ENCODE peak calls at places on chromosomes 2 and 18, in seven cellular contexts. U is heart left ventricle, Z is ovary, K is uterus, R is A549, O is adrenal gland, Q is transverse colon. M is an unnamed sample.

GRCh38 chr18:44781890-44782289 is 101.2 kb downstream of the SETBP1 start:
- DNase-seq in U (no peak), Z (no peak), K (no peak), R (no peak), O (no peak), Q (no peak), M (no peak)

GRCh38 chr2:1817256-1818127 is 73.2 kb upstream of the PXDN start:
- DNase-seq in U (peak), Z (peak), K (peak), R (peak), O (peak), Q (peak), M (peak)

GRCh38 chr2:240745962-240746361 is 54.3 kb downstream of the AQP12A start:
- DNase-seq in U (no peak), Z (no peak), K (no peak), R (no peak), O (no peak), Q (no peak), M (no peak)

GRCh38 chr2:234292955-234293228 is 204.0 kb downstream of the ARL4C start:
- DNase-seq in U (no peak), Z (no peak), K (no peak), R (no peak), O (no peak), Q (no peak), M (no peak)

GRCh38 chr2:241635756-241636155 is 1.2 kb downstream of the THAP4 start:
- DNase-seq in U (no peak), Z (no peak), K (no peak), R (no peak), O (no peak), Q (no peak), M (no peak)

GRCh38 chr2:18833941-18834340 is 244.6 kb upstream of the NT5C1B start:
- DNase-seq in U (no peak), Z (no peak), K (no peak), R (no peak), O (no peak), Q (no peak), M (no peak)

GRCh38 chr2:197707316-197708213 is 2.4 kb downstream of the MARS2 start:
- DNase-seq in U (no peak), Z (no peak), K (no peak), R (peak), O (no peak), Q (no peak), M (peak)

GRCh38 chr2:23215016-23215415 is 170.0 kb upstream of the KLHL29 start:
- DNase-seq in U (no peak), Z (no peak), K (no peak), R (no peak), O (no peak), Q (no peak), M (no peak)

GRCh38 chr2:241773511-241774418 is 2.9 kb upstream of the GAL3ST2 start:
- DNase-seq in U (no peak), Z (no peak), K (no peak), R (no peak), O (no peak), Q (peak), M (no peak)

GRCh38 chr2:74391209-74391579 is 11.1 kb upstream of the DCTN1 start:
- DNase-seq in U (no peak), Z (no peak), K (no peak), R (no peak), O (no peak), Q (no peak), M (no peak)

GRCh38 chr18:7958897-7959146 is 391.7 kb downstream of the PTPRM start:
- DNase-seq in U (no peak), Z (no peak), K (no peak), R (no peak), O (no peak), Q (no peak), M (no peak)

GRCh38 chr2:56130463-56131070 is 53.2 kb upstream of the CCDC85A start:
- DNase-seq in U (no peak), Z (no peak), K (no peak), R (peak), O (peak), Q (no peak), M (peak)

GRCh38 chr2:235496239-235496621 is 2.4 kb downstream of the AGAP1 start:
- DNase-seq in U (no peak), Z (no peak), K (no peak), R (peak), O (no peak), Q (no peak), M (no peak)

GRCh38 chr2:160252278-160252887 is 52.3 kb upstream of the ITGB6 start:
- DNase-seq in U (no peak), Z (no peak), K (no peak), R (peak), O (no peak), Q (no peak), M (no peak)

GRCh38 chr2:129464036-129464435 is 515.4 kb upstream of the RAB6C start:
- DNase-seq in U (no peak), Z (no peak), K (no peak), R (no peak), O (no peak), Q (no peak), M (no peak)

GRCh38 chr2:68663371-68664156 is 20.2 kb downstream of the PROKR1 start:
- DNase-seq in U (no peak), Z (no peak), K (no peak), R (no peak), O (no peak), Q (no peak), M (no peak)

GRCh38 chr18:54923339-54923956 is 35.8 kb downstream of the CCDC68 start:
- DNase-seq in U (no peak), Z (no peak), K (no peak), R (no peak), O (no peak), Q (no peak), M (no peak)

GRCh38 chr2:176093145-176093888 is 796 bp downstream of the HOXD13 start:
- DNase-seq in U (no peak), Z (no peak), K (no peak), R (no peak), O (no peak), Q (no peak), M (peak)

GRCh38 chr18:25425030-25425429 is 73.1 kb upstream of the ZNF521 start:
- DNase-seq in U (no peak), Z (no peak), K (no peak), R (no peak), O (no peak), Q (no peak), M (no peak)

GRCh38 chr18:23740105-23740830 is 51.0 kb downstream of the LAMA3 start:
- DNase-seq in U (no peak), Z (peak), K (no peak), R (peak), O (no peak), Q (peak), M (peak)

GRCh38 chr2:237471457-237472186 is 15.4 kb upstream of the MLPH start:
- DNase-seq in U (peak), Z (no peak), K (no peak), R (peak), O (no peak), Q (peak), M (peak)

GRCh38 chr2:120231974-120232635 is 8.9 kb upstream of the TMEM185B start:
- DNase-seq in U (no peak), Z (peak), K (peak), R (no peak), O (peak), Q (peak), M (no peak)
- TF ChIP-seq POLR2A in U (no peak), Z (no peak), K (no peak), R (no peak), O (peak), Q (no peak), M (no peak)

GRCh38 chr2:28108143-28108542 is 217.6 kb downstream of the BABAM2 start:
- DNase-seq in U (no peak), Z (no peak), K (no peak), R (no peak), O (no peak), Q (no peak), M (no peak)

GRCh38 chr2:28101892-28102291 is 211.4 kb downstream of the BABAM2 start:
- DNase-seq in U (no peak), Z (no peak), K (no peak), R (no peak), O (no peak), Q (no peak), M (no peak)

GRCh38 chr2:28103611-28104010 is 213.1 kb downstream of the BABAM2 start:
- DNase-seq in U (no peak), Z (no peak), K (no peak), R (no peak), O (no peak), Q (no peak), M (no peak)

GRCh38 chr2:28101123-28101522 is 210.6 kb downstream of the BABAM2 start:
- DNase-seq in U (no peak), Z (no peak), K (no peak), R (no peak), O (no peak), Q (no peak), M (no peak)

GRCh38 chr2:28102455-28102874 is 211.9 kb downstream of the BABAM2 start:
- DNase-seq in U (no peak), Z (no peak), K (no peak), R (no peak), O (peak), Q (no peak), M (peak)
- TF ChIP-seq POLR2A in U (no peak), Z (no peak), K (no peak), R (no peak), O (no peak), Q (no peak), M (no peak)

GRCh38 chr2:43174368-43175186 is 51.8 kb downstream of the ZFP36L2 start:
- DNase-seq in U (peak), Z (no peak), K (no peak), R (no peak), O (no peak), Q (peak), M (no peak)
- TF ChIP-seq POLR2A in U (no peak), Z (no peak), K (no peak), R (no peak), O (no peak), Q (peak), M (no peak)

GRCh38 chr2:109613922-109614714 is at the start of the genes SEPTIN10 and SOWAHC:
- DNase-seq in U (peak), Z (peak), K (peak), R (peak), O (peak), Q (peak), M (peak)
- TF ChIP-seq POLR2A in U (no peak), Z (peak), K (peak), R (peak), O (peak), Q (peak), M (peak)

DNA sequence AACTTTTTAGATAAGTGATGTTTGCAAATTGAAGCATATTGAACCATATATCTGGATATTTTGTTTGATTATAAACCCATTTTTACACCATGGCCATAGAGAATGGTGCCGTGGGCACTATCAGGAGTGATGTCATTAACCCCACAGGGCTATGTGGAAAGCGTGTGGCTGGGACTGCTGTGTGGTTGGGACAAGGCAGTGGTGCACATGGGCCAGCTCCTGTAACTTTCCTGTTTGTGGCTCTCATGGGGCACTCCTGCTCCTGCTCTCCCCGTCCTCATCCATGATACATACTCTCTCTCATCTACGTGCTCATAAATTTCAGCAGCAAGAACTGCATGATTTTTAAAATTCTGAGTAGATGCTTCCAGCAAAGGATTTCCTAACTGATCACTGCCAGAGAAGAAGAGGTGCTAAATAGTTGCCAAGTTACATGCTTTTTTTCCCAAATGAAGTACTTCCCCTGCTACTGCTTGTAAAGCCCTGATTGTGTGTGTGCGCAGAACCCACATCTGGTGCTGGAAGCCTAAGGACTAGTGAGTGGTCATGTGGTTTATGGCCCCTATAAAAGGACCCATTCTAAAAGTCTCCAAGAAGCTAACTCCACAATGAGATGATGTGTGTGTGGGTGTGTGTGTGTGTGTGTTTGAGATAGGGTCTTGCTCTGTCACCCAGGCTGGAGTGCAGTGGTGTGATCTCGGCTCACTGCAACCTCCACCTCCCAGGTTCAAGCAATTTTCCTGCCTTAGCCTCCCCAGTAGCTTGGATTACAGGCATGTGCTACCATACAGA is 240.9 kb downstream of the NEDD4L start:
- DNase-seq in U (no peak), Z (no peak), K (no peak), R (no peak), O (no peak), Q (no peak), M (no peak)
- TF ChIP-seq POLR2A in U (no peak), Z (no peak), K (no peak), R (no peak), O (no peak), Q (no peak), M (no peak)

DNA sequence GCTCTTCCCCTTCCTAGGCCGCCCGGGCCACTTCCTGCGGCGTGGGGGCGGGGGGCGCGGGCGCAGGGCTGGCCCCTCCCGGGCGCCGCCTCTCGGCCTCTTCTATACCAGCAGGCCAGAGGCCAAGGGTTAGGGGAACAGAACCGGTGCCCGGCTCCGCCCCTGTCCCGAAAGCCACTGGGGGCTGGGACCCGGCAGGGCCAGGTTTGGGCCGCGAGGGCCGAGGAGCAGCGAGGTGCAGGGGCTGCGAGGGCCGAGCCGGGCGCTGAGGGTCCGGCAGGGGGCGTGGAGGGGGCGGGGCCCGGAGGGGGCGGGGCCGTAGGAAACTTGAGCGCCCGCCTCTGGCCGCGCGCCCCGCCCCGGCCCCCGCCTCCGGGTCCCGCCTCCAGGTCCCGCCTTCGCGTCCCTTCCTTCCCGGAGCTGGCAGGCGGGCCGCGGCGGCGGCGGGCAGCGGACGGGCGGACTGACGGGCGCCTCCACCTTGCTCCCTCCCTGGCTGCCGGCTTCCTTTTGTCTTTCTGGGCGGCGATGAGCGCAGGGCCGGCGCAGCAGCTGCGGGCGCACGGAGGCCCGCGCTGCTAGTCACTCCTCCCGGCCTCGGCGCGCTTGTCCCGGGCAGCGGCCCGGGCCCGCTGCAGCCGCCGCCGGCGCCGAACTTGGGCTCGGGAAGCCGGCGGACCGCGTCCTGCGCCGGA is at the start of gene HPCAL1:
- DNase-seq in U (peak), Z (peak), K (peak), R (peak), O (peak), Q (peak), M (peak)
- TF ChIP-seq POLR2A in U (peak), Z (peak), K (peak), R (peak), O (peak), Q (peak), M (peak)

GRCh38 chr2:78980871-78981270 is 44.6 kb upstream of the REG3G start:
- DNase-seq in U (no peak), Z (no peak), K (no peak), R (no peak), O (no peak), Q (no peak), M (no peak)

GRCh38 chr2:78979380-78980238 is 45.9 kb upstream of the REG3G start:
- DNase-seq in U (no peak), Z (no peak), K (no peak), R (peak), O (peak), Q (peak), M (no peak)

GRCh38 chr2:78984386-78984785 is 41.1 kb upstream of the REG3G start:
- DNase-seq in U (no peak), Z (no peak), K (no peak), R (no peak), O (no peak), Q (no peak), M (no peak)

GRCh38 chr2:78985558-78985957 is 39.9 kb upstream of the REG3G start:
- DNase-seq in U (no peak), Z (no peak), K (no peak), R (no peak), O (no peak), Q (no peak), M (no peak)

GRCh38 chr2:78982638-78983330 is 42.7 kb upstream of the REG3G start:
- DNase-seq in U (no peak), Z (no peak), K (no peak), R (no peak), O (no peak), Q (no peak), M (no peak)
- TF ChIP-seq POLR2A in U (no peak), Z (no peak), K (no peak), R (no peak), O (no peak), Q (no peak), M (no peak)